ENCODE peak calls at places on chromosomes 6 and 20, in ten cellular contexts. M is putamen, C is occipital lobe, F is MV-4-11, U is T-cell, R is HEK293T, G is AG08396, T is LoVo, A is T-helper 1 cell, K is HTR-8/SVneo. P is an unnamed sample.

GRCh38 chr6:30981942-30982772 is 1.4 kb upstream of the MUC21 start:
- DNase-seq in M (no peak), C (no peak), F (peak), U (no peak), R (peak), G (peak), T (peak), A (no peak), K (peak), P (peak)

GRCh38 chr6:38261626-38262025 is 378.1 kb downstream of the BTBD9 start:
- DNase-seq in M (no peak), C (no peak), F (no peak), U (no peak), R (no peak), G (no peak), T (no peak), A (no peak), K (no peak), P (no peak)

GRCh38 chr6:136445063-136445462 is 105.2 kb downstream of the MAP7 start:
- DNase-seq in M (no peak), C (no peak), F (no peak), U (no peak), R (no peak), G (no peak), T (no peak), A (no peak), K (no peak), P (no peak)

GRCh38 chr20:5886788-5887187 is 63.5 kb downstream of the TRMT6 start:
- DNase-seq in M (no peak), C (no peak), F (no peak), U (no peak), R (no peak), G (no peak), T (no peak), A (no peak), K (no peak), P (no peak)

GRCh38 chr6:10809098-10809497 is 29.2 kb downstream of the MAK start:
- DNase-seq in M (no peak), C (no peak), F (no peak), U (no peak), R (no peak), G (no peak), T (no peak), A (no peak), K (no peak), P (no peak)

GRCh38 chr6:13466304-13467215 is 20.8 kb downstream of the GFOD1 start:
- DNase-seq in M (peak), C (no peak), F (no peak), U (no peak), R (no peak), G (no peak), T (no peak), A (no peak), K (no peak), P (no peak)

GRCh38 chr6:127520061-127520460 is 926 bp upstream of the MTCL3 start:
- DNase-seq in M (no peak), C (no peak), F (peak), U (no peak), R (no peak), G (peak), T (no peak), A (no peak), K (no peak), P (peak)

GRCh38 chr6:149567846-149568585 is 1.8 kb downstream of the GINM1 start:
- DNase-seq in M (no peak), C (no peak), F (no peak), U (no peak), R (no peak), G (no peak), T (no peak), A (no peak), K (no peak), P (no peak)

GRCh38 chr6:139370707-139371345 is 3.6 kb downstream of the CITED2 start:
- DNase-seq in M (no peak), C (no peak), F (no peak), U (no peak), R (no peak), G (no peak), T (no peak), A (no peak), K (no peak), P (no peak)